ENCODE peak calls at places on chromosomes 3 and 15, in six cellular contexts. U is left ventricle myocardium superior, G is midbrain, S is AG09309, X is NCI-H2081 treated with DMSO at 0.1 percent for 48 hours, A is GM06990. Q is an unnamed sample.

GRCh38 chr3:52090131-52090548 is 33.8 kb upstream of the DUSP7 start:
- DNase-seq in S (peak), U (peak), X (no peak), A (no peak), G (no peak), Q (no peak)

GRCh38 chr3:58244186-58244585 is 6.6 kb downstream of the ABHD6 start:
- DNase-seq in G (no peak), U (no peak), A (no peak), S (no peak), X (no peak), Q (no peak)

GRCh38 chr3:141915016-141915415 is 38.6 kb downstream of the ATP1B3 start:
- DNase-seq in G (no peak), X (no peak), A (no peak), U (no peak), S (no peak), Q (no peak)

GRCh38 chr3:186732169-186732766 is 15.1 kb downstream of the KNG1 start:
- DNase-seq in X (no peak), S (no peak), A (no peak), G (no peak), U (no peak), Q (no peak)

GRCh38 chr3:123448503-123449091 is at the start of gene ADCY5:
- DNase-seq in U (peak), S (no peak), A (no peak), X (no peak), G (no peak), Q (no peak)

GRCh38 chr3:55668359-55668758 is 181.3 kb upstream of the WNT5A start:
- DNase-seq in S (no peak), X (no peak), U (no peak), A (no peak), G (no peak), Q (no peak)

GRCh38 chr3:73401616-73402265 is 223.0 kb downstream of the PDZRN3 start:
- DNase-seq in G (no peak), S (no peak), U (peak), A (no peak), X (no peak), Q (no peak)

GRCh38 chr15:71115567-71116351 is 488 bp downstream of the THSD4 start:
- DNase-seq in A (peak), G (no peak), S (no peak), U (peak), X (no peak), Q (peak)

GRCh38 chr3:196645917-196646735 is 6.6 kb downstream of the NRROS start:
- DNase-seq in G (no peak), S (no peak), A (no peak), U (no peak), X (no peak), Q (no peak)

GRCh38 chr15:62758126-62758951 is 284.2 kb upstream of the TPM1 start:
- DNase-seq in G (peak), A (no peak), S (peak), X (no peak), U (no peak), Q (no peak)